ENCODE peak calls at places on chromosome 13, in six cellular contexts. One of them, this sample, is unnamed.

GRCh38 chr13:87122551-87122950 is 548.6 kb upstream of the SLITRK5 start:
- DNase-seq in psoas muscle: no peak
- DNase-seq in left ventricle myocardium inferior: no peak
- DNase-seq in SK-N-SH: no peak
- DNase-seq in Peyer's patch: no peak
- DNase-seq in aorta: no peak
- DNase-seq in this sample: no peak

GRCh38 chr13:48505597-48506091 is 27.2 kb downstream of the RCBTB2 start:
- DNase-seq in psoas muscle: no peak
- DNase-seq in SK-N-SH: no peak
- DNase-seq in Peyer's patch: peak
- DNase-seq in aorta: peak
- DNase-seq in left ventricle myocardium inferior: no peak
- DNase-seq in this sample: peak

GRCh38 chr13:67118277-67118676 is 111.9 kb downstream of the PCDH9 start:
- DNase-seq in left ventricle myocardium inferior: no peak
- DNase-seq in SK-N-SH: no peak
- DNase-seq in psoas muscle: no peak
- DNase-seq in aorta: no peak
- DNase-seq in Peyer's patch: no peak
- DNase-seq in this sample: no peak

GRCh38 chr13:113650731-113651148 is 7.3 kb downstream of the ATP4B start:
- DNase-seq in aorta: peak
- DNase-seq in psoas muscle: no peak
- DNase-seq in Peyer's patch: no peak
- DNase-seq in SK-N-SH: no peak
- DNase-seq in left ventricle myocardium inferior: peak
- DNase-seq in this sample: no peak

GRCh38 chr13:64332048-64332447 is 2898.1 kb downstream of the PCDH9 start:
- DNase-seq in psoas muscle: no peak
- DNase-seq in Peyer's patch: no peak
- DNase-seq in SK-N-SH: peak
- DNase-seq in aorta: no peak
- DNase-seq in left ventricle myocardium inferior: no peak
- DNase-seq in this sample: no peak

GRCh38 chr13:95492044-95492801 is 60.3 kb upstream of the CLDN10 start:
- DNase-seq in Peyer's patch: no peak
- DNase-seq in SK-N-SH: no peak
- DNase-seq in psoas muscle: no peak
- DNase-seq in aorta: no peak
- DNase-seq in left ventricle myocardium inferior: no peak
- DNase-seq in this sample: no peak

GRCh38 chr13:71754407-71754974 is 112.5 kb downstream of the DACH1 start:
- DNase-seq in Peyer's patch: no peak
- DNase-seq in aorta: no peak
- DNase-seq in psoas muscle: no peak
- DNase-seq in left ventricle myocardium inferior: no peak
- DNase-seq in SK-N-SH: no peak
- DNase-seq in this sample: no peak

GRCh38 chr13:33169273-33169980 is 116.1 kb downstream of the STARD13 start:
- DNase-seq in left ventricle myocardium inferior: no peak
- DNase-seq in psoas muscle: no peak
- DNase-seq in aorta: no peak
- DNase-seq in SK-N-SH: no peak
- DNase-seq in Peyer's patch: no peak
- DNase-seq in this sample: no peak

GRCh38 chr13:113900646-113901045 is 36.8 kb upstream of the GAS6 start:
- DNase-seq in Peyer's patch: no peak
- DNase-seq in aorta: no peak
- DNase-seq in psoas muscle: no peak
- DNase-seq in left ventricle myocardium inferior: no peak
- DNase-seq in SK-N-SH: no peak
- DNase-seq in this sample: no peak

DNA sequence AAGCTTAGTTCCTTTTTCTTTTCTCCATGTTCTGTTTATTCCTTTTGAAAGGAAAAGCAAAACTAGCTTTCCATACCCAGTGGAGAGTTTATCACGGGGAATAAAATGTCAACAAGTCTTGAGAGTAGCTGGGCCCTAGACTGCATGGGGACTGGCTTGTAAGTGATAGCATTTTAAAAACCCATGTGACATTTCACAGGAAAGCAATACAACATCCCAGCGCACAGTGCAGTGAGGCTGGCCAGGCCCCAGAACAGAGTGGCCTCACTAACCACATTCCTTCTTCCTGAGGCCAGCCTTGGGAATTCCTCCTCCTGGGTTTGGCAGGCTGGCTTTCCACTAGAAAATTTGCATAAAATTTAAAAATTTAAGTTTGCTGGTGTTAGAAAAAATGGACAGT is 149.7 kb downstream of the DLEU7 start:
- DNase-seq in psoas muscle: no peak
- DNase-seq in aorta: peak
- DNase-seq in SK-N-SH: no peak
- DNase-seq in Peyer's patch: no peak
- DNase-seq in left ventricle myocardium inferior: peak
- DNase-seq in this sample: no peak
- H3K4me3 ChIP-seq in psoas muscle: no peak
- H3K4me3 ChIP-seq in aorta: no peak
- H3K4me3 ChIP-seq in SK-N-SH: no peak
- H3K4me3 ChIP-seq in Peyer's patch: no peak
- H3K4me3 ChIP-seq in left ventricle myocardium inferior: peak
- H3K4me3 ChIP-seq in this sample: no peak

GRCh38 chr13:46168818-46169217 is 13.2 kb downstream of the LCP1 start:
- DNase-seq in aorta: no peak
- DNase-seq in Peyer's patch: no peak
- DNase-seq in SK-N-SH: no peak
- DNase-seq in left ventricle myocardium inferior: no peak
- DNase-seq in psoas muscle: no peak
- DNase-seq in this sample: no peak

GRCh38 chr13:46170268-46170667 is 11.7 kb downstream of the LCP1 start:
- DNase-seq in SK-N-SH: no peak
- DNase-seq in psoas muscle: no peak
- DNase-seq in Peyer's patch: no peak
- DNase-seq in left ventricle myocardium inferior: no peak
- DNase-seq in aorta: no peak
- DNase-seq in this sample: no peak

GRCh38 chr13:46166221-46166584 is 15.8 kb downstream of the LCP1 start:
- DNase-seq in SK-N-SH: no peak
- DNase-seq in left ventricle myocardium inferior: no peak
- DNase-seq in Peyer's patch: no peak
- DNase-seq in aorta: no peak
- DNase-seq in psoas muscle: no peak
- DNase-seq in this sample: no peak

GRCh38 chr13:46166947-46167610 is 14.9 kb downstream of the LCP1 start:
- DNase-seq in psoas muscle: no peak
- DNase-seq in Peyer's patch: no peak
- DNase-seq in aorta: no peak
- DNase-seq in left ventricle myocardium inferior: no peak
- DNase-seq in SK-N-SH: no peak
- DNase-seq in this sample: no peak

GRCh38 chr13:46168341-46168740 is 13.6 kb downstream of the LCP1 start:
- DNase-seq in aorta: peak
- DNase-seq in Peyer's patch: no peak
- DNase-seq in psoas muscle: no peak
- DNase-seq in SK-N-SH: no peak
- DNase-seq in left ventricle myocardium inferior: no peak
- DNase-seq in this sample: no peak
- H3K27ac ChIP-seq in aorta: no peak
- H3K27ac ChIP-seq in Peyer's patch: no peak
- H3K27ac ChIP-seq in psoas muscle: no peak
- H3K27ac ChIP-seq in SK-N-SH: no peak
- H3K27ac ChIP-seq in left ventricle myocardium inferior: no peak
- H3K27ac ChIP-seq in this sample: no peak

GRCh38 chr13:28494861-28495585 is at the start of gene FLT1:
- DNase-seq in Peyer's patch: no peak
- DNase-seq in psoas muscle: peak
- DNase-seq in left ventricle myocardium inferior: peak
- DNase-seq in SK-N-SH: peak
- DNase-seq in aorta: peak
- DNase-seq in this sample: no peak
- H3K4me3 ChIP-seq in Peyer's patch: peak
- H3K4me3 ChIP-seq in psoas muscle: peak
- H3K4me3 ChIP-seq in left ventricle myocardium inferior: peak
- H3K4me3 ChIP-seq in SK-N-SH: peak
- H3K4me3 ChIP-seq in aorta: peak
- H3K4me3 ChIP-seq in this sample: peak

DNA sequence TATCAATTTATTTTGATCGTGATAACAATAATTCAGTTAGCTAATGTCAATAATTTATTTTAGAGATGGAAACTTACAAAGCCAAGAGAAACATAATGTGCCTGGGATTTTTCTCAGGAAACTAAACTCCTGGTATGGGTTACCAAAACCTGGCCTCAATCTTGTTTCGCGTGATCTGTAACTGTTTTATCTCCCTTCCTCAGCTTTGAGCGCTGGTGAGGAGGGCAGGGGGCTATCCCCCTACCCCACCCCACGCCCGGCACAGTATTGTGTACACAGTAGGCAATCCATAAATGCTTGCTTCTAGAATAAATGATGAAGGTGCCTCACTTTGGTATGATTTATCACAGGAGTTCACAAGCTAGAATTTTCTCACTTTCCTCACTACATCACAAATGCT is 7.7 kb upstream of the DOCK9 start:
- DNase-seq in SK-N-SH: no peak
- DNase-seq in psoas muscle: no peak
- DNase-seq in Peyer's patch: no peak
- DNase-seq in aorta: no peak
- DNase-seq in left ventricle myocardium inferior: no peak
- DNase-seq in this sample: no peak
- H3K27ac ChIP-seq in SK-N-SH: no peak
- H3K27ac ChIP-seq in psoas muscle: no peak
- H3K27ac ChIP-seq in Peyer's patch: no peak
- H3K27ac ChIP-seq in aorta: no peak
- H3K27ac ChIP-seq in left ventricle myocardium inferior: peak
- H3K27ac ChIP-seq in this sample: no peak

DNA sequence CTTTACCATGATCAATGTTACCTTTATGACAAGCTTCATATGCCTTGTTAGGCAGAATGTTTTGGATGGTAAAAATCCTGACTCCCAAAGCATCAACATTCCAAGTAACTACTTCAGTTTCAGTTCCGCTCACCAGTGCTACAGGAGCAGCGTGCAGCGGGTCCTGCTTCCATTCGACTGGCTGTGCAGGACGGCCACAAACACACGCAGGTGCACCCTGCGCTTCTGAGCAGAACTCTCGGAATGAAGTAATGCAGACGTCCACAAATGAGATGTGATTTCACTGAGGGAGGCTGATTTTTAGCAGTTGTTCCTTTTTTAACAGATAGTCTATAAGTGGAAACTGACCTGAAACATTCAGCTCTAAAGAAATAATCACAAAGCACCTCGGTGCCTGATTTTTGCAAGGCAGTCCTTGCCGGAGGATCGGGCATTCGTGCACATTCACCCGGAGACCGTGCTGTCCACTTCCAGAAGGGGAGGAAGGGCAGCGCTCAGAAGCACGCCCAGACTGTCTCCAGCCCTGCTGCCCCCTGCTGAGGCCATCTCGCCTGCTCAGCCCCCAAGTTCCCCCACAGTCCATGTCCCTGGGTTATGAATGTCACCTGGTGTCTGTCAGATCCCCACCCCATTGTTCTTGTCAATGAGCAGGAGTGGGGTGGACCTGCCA is 85.8 kb downstream of the RAB20 start:
- DNase-seq in left ventricle myocardium inferior: no peak
- DNase-seq in psoas muscle: no peak
- DNase-seq in SK-N-SH: no peak
- DNase-seq in Peyer's patch: peak
- DNase-seq in aorta: no peak
- DNase-seq in this sample: no peak
- H3K4me3 ChIP-seq in left ventricle myocardium inferior: no peak
- H3K4me3 ChIP-seq in psoas muscle: no peak
- H3K4me3 ChIP-seq in SK-N-SH: no peak
- H3K4me3 ChIP-seq in Peyer's patch: no peak
- H3K4me3 ChIP-seq in aorta: no peak
- H3K4me3 ChIP-seq in this sample: peak

DNA sequence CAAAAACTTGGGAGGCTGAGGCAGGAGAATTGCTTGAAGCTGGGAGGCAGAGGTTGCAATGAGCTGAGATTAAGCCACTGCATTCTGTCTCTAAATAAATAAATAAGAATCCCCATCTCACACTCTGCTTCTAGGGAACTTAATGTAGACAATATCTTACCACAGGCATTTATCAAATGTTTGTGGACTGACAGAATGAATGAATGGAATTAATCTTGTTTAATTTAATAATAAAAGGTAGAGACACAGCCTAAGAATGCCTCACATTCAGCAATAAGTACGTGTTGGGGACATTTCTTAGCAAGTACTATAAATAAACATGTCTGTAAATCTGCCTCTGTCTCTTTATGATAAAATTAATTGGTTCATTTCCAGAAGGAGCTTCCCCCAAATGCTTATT is 36.2 kb upstream of the RBM26 start:
- DNase-seq in left ventricle myocardium inferior: no peak
- DNase-seq in SK-N-SH: no peak
- DNase-seq in Peyer's patch: no peak
- DNase-seq in psoas muscle: no peak
- DNase-seq in aorta: no peak
- DNase-seq in this sample: no peak
- H3K27ac ChIP-seq in left ventricle myocardium inferior: no peak
- H3K27ac ChIP-seq in SK-N-SH: no peak
- H3K27ac ChIP-seq in Peyer's patch: peak
- H3K27ac ChIP-seq in psoas muscle: no peak
- H3K27ac ChIP-seq in aorta: no peak
- H3K27ac ChIP-seq in this sample: no peak

GRCh38 chr13:97369269-97369893 is 64.6 kb upstream of the RAP2A start:
- DNase-seq in psoas muscle: no peak
- DNase-seq in aorta: no peak
- DNase-seq in left ventricle myocardium inferior: no peak
- DNase-seq in SK-N-SH: no peak
- DNase-seq in Peyer's patch: no peak
- DNase-seq in this sample: no peak
- H3K4me3 ChIP-seq in psoas muscle: peak
- H3K4me3 ChIP-seq in aorta: peak
- H3K4me3 ChIP-seq in left ventricle myocardium inferior: peak
- H3K4me3 ChIP-seq in SK-N-SH: no peak
- H3K4me3 ChIP-seq in Peyer's patch: peak
- H3K4me3 ChIP-seq in this sample: peak

GRCh38 chr13:51332566-51333361 is 6.7 kb upstream of the SERPINE3 start:
- DNase-seq in Peyer's patch: no peak
- DNase-seq in aorta: no peak
- DNase-seq in left ventricle myocardium inferior: no peak
- DNase-seq in psoas muscle: no peak
- DNase-seq in SK-N-SH: no peak
- DNase-seq in this sample: no peak
- H3K27ac ChIP-seq in Peyer's patch: no peak
- H3K27ac ChIP-seq in aorta: no peak
- H3K27ac ChIP-seq in left ventricle myocardium inferior: no peak
- H3K27ac ChIP-seq in psoas muscle: no peak
- H3K27ac ChIP-seq in SK-N-SH: no peak
- H3K27ac ChIP-seq in this sample: no peak

GRCh38 chr13:110343241-110343865 is 36.3 kb downstream of the COL4A2 start:
- DNase-seq in SK-N-SH: no peak
- DNase-seq in left ventricle myocardium inferior: no peak
- DNase-seq in Peyer's patch: no peak
- DNase-seq in aorta: no peak
- DNase-seq in psoas muscle: no peak
- DNase-seq in this sample: no peak
- H3K4me3 ChIP-seq in SK-N-SH: no peak
- H3K4me3 ChIP-seq in left ventricle myocardium inferior: no peak
- H3K4me3 ChIP-seq in Peyer's patch: no peak
- H3K4me3 ChIP-seq in aorta: no peak
- H3K4me3 ChIP-seq in psoas muscle: no peak
- H3K4me3 ChIP-seq in this sample: no peak

This sample was measured in dorsolateral prefrontal cortex.